ENCODE peak calls at places on chromosomes 3 and 15, in four cellular contexts. One of them, this sample, is unnamed.
A peak's percentile ranks its signal among the peaks of the same experiment; 100 is the strongest.

GRCh38 chr3:186068243-186068552 is 40.7 kb downstream of the ETV5 start:
- DNase-seq in K562: no peak
- DNase-seq in psoas muscle: no peak
- DNase-seq in progenitor cell of endocrine pancreas: no peak
- DNase-seq in this sample: no peak

GRCh38 chr3:189071452-189071851 is 100.3 kb upstream of the TPRG1 start:
- DNase-seq in K562: no peak
- DNase-seq in psoas muscle: no peak
- DNase-seq in progenitor cell of endocrine pancreas: no peak
- DNase-seq in this sample: no peak

GRCh38 chr15:77654975-77655374 is 22.3 kb upstream of the LINGO1 start:
- DNase-seq in K562: peak; percentile 73
- DNase-seq in psoas muscle: no peak
- DNase-seq in progenitor cell of endocrine pancreas: no peak
- DNase-seq in this sample: no peak

GRCh38 chr3:183392166-183393034 is 36.0 kb downstream of the MCF2L2 start:
- DNase-seq in K562: no peak
- DNase-seq in psoas muscle: no peak
- DNase-seq in progenitor cell of endocrine pancreas: no peak
- DNase-seq in this sample: no peak

GRCh38 chr3:35183915-35184675 is 455.2 kb upstream of the ARPP21 start:
- DNase-seq in K562: no peak
- DNase-seq in psoas muscle: no peak
- DNase-seq in progenitor cell of endocrine pancreas: no peak
- DNase-seq in this sample: no peak

GRCh38 chr15:59268199-59268979 is 61.7 kb downstream of the LDHAL6B start:
- DNase-seq in K562: no peak
- DNase-seq in psoas muscle: no peak
- DNase-seq in progenitor cell of endocrine pancreas: no peak
- DNase-seq in this sample: no peak

GRCh38 chr3:54691230-54691900 is 236.5 kb downstream of the LRTM1 start:
- DNase-seq in K562: no peak
- DNase-seq in psoas muscle: no peak
- DNase-seq in progenitor cell of endocrine pancreas: no peak
- DNase-seq in this sample: no peak

GRCh38 chr15:39730552-39730951 is 52.1 kb downstream of the FSIP1 start:
- DNase-seq in K562: no peak
- DNase-seq in psoas muscle: no peak
- DNase-seq in progenitor cell of endocrine pancreas: no peak
- DNase-seq in this sample: no peak

GRCh38 chr3:190424478-190425439 is 24.9 kb downstream of the TMEM207 start:
- DNase-seq in K562: peak; percentile 16
- DNase-seq in psoas muscle: peak; percentile 62
- DNase-seq in progenitor cell of endocrine pancreas: peak; percentile 15
- DNase-seq in this sample: no peak

GRCh38 chr3:159929181-159929893 is 59.3 kb upstream of the IL12A start:
- DNase-seq in K562: no peak
- DNase-seq in psoas muscle: peak; percentile 52
- DNase-seq in progenitor cell of endocrine pancreas: no peak
- DNase-seq in this sample: no peak
- TF ChIP-seq CTCF in K562: no peak
- TF ChIP-seq CTCF in psoas muscle: peak; percentile 9
- TF ChIP-seq CTCF in progenitor cell of endocrine pancreas: peak; percentile 8
- TF ChIP-seq CTCF in this sample: peak; percentile 60

DNA sequence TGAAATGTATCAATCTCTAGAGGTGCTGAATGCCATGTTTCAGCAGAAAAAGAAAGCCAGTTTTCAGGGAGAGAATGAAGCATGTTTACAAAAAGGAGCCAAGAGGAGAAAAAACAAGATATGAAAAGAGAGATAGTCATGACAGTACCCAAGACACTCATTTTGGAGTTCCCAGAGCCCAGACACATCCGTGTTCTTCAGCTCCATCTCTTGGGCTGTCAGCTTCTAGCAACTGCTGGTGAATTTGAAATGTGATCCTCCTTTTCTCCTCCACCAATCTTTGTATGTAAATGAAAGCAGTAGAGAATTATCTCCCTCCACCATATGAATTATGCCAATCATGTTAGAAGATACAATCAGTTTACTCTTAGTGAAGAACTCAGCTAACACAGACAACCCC is 93.0 kb upstream of the SLC25A36 start:
- DNase-seq in K562: no peak
- DNase-seq in psoas muscle: no peak
- DNase-seq in progenitor cell of endocrine pancreas: no peak
- DNase-seq in this sample: no peak
- TF ChIP-seq CTCF in K562: no peak
- TF ChIP-seq CTCF in psoas muscle: no peak
- TF ChIP-seq CTCF in progenitor cell of endocrine pancreas: no peak
- TF ChIP-seq CTCF in this sample: peak; percentile 30

GRCh38 chr15:28921925-28922711 is 36.3 kb downstream of the APBA2 start:
- DNase-seq in K562: no peak
- DNase-seq in psoas muscle: no peak
- DNase-seq in progenitor cell of endocrine pancreas: no peak
- DNase-seq in this sample: no peak
- TF ChIP-seq CTCF in K562: peak; percentile 61
- TF ChIP-seq CTCF in psoas muscle: no peak
- TF ChIP-seq CTCF in progenitor cell of endocrine pancreas: no peak
- TF ChIP-seq CTCF in this sample: peak; percentile 13

GRCh38 chr3:194006102-194006501 is 129.8 kb upstream of the HES1 start:
- DNase-seq in K562: no peak
- DNase-seq in psoas muscle: no peak
- DNase-seq in progenitor cell of endocrine pancreas: no peak
- DNase-seq in this sample: no peak
- TF ChIP-seq CTCF in K562: no peak
- TF ChIP-seq CTCF in psoas muscle: no peak
- TF ChIP-seq CTCF in progenitor cell of endocrine pancreas: peak; percentile 22
- TF ChIP-seq CTCF in this sample: no peak

GRCh38 chr3:111764645-111765091 is 94.4 kb upstream of the PHLDB2 start:
- DNase-seq in K562: no peak
- DNase-seq in psoas muscle: no peak
- DNase-seq in progenitor cell of endocrine pancreas: no peak
- DNase-seq in this sample: no peak
- TF ChIP-seq CTCF in K562: no peak
- TF ChIP-seq CTCF in psoas muscle: no peak
- TF ChIP-seq CTCF in progenitor cell of endocrine pancreas: no peak
- TF ChIP-seq CTCF in this sample: peak; percentile 27

GRCh38 chr3:3560566-3561336 is 238.5 kb upstream of the LRRN1 start:
- DNase-seq in K562: no peak
- DNase-seq in psoas muscle: no peak
- DNase-seq in progenitor cell of endocrine pancreas: no peak
- DNase-seq in this sample: no peak
- TF ChIP-seq CTCF in K562: no peak
- TF ChIP-seq CTCF in psoas muscle: no peak
- TF ChIP-seq CTCF in progenitor cell of endocrine pancreas: no peak
- TF ChIP-seq CTCF in this sample: no peak